ENCODE peak calls at places on chromosomes 6 and 20, in nine cellular contexts. One of them, this sample, is unnamed.

GRCh38 chr6:167401525-167402194 is 76.8 kb downstream of the TTLL2 start:
- DNase-seq in DMS53: peak
- DNase-seq in NCI-H1417: peak
- DNase-seq in iPS-NIHi11: peak
- DNase-seq in kidney epithelial cell: no peak
- DNase-seq in OCI-LY7: no peak
- DNase-seq in AML-193: no peak
- DNase-seq in NCI-H1092 treated with DMSO at 0.1 percent for 48 hours: peak
- DNase-seq in HEK293T: no peak
- DNase-seq in this sample: no peak

GRCh38 chr6:48765352-48765961 is 654.5 kb upstream of the PTCHD4 start:
- DNase-seq in DMS53: peak
- DNase-seq in NCI-H1417: peak
- DNase-seq in iPS-NIHi11: peak
- DNase-seq in kidney epithelial cell: peak
- DNase-seq in OCI-LY7: peak
- DNase-seq in AML-193: peak
- DNase-seq in NCI-H1092 treated with DMSO at 0.1 percent for 48 hours: peak
- DNase-seq in HEK293T: peak
- DNase-seq in this sample: no peak

GRCh38 chr20:57653910-57654309 is 33.7 kb upstream of the ZBP1 start:
- DNase-seq in DMS53: no peak
- DNase-seq in NCI-H1417: no peak
- DNase-seq in iPS-NIHi11: no peak
- DNase-seq in kidney epithelial cell: no peak
- DNase-seq in OCI-LY7: no peak
- DNase-seq in AML-193: no peak
- DNase-seq in NCI-H1092 treated with DMSO at 0.1 percent for 48 hours: no peak
- DNase-seq in HEK293T: no peak
- DNase-seq in this sample: no peak

GRCh38 chr20:5402903-5403531 is 86.3 kb upstream of the PROKR2 start:
- DNase-seq in DMS53: peak
- DNase-seq in NCI-H1417: peak
- DNase-seq in iPS-NIHi11: peak
- DNase-seq in kidney epithelial cell: no peak
- DNase-seq in OCI-LY7: peak
- DNase-seq in AML-193: peak
- DNase-seq in NCI-H1092 treated with DMSO at 0.1 percent for 48 hours: peak
- DNase-seq in HEK293T: peak
- DNase-seq in this sample: peak

GRCh38 chr20:13684566-13685222 is 46.0 kb upstream of the TASP1 start:
- DNase-seq in DMS53: no peak
- DNase-seq in NCI-H1417: no peak
- DNase-seq in iPS-NIHi11: no peak
- DNase-seq in kidney epithelial cell: no peak
- DNase-seq in OCI-LY7: peak
- DNase-seq in AML-193: no peak
- DNase-seq in NCI-H1092 treated with DMSO at 0.1 percent for 48 hours: no peak
- DNase-seq in HEK293T: no peak
- DNase-seq in this sample: no peak

GRCh38 chr6:168037856-168038255 is 40.4 kb downstream of the KIF25 start:
- DNase-seq in DMS53: peak
- DNase-seq in NCI-H1417: no peak
- DNase-seq in iPS-NIHi11: no peak
- DNase-seq in kidney epithelial cell: no peak
- DNase-seq in OCI-LY7: no peak
- DNase-seq in AML-193: no peak
- DNase-seq in NCI-H1092 treated with DMSO at 0.1 percent for 48 hours: no peak
- DNase-seq in HEK293T: no peak
- DNase-seq in this sample: no peak

GRCh38 chr6:108697646-108698161 is 137.0 kb downstream of the FOXO3 start:
- DNase-seq in DMS53: no peak
- DNase-seq in NCI-H1417: no peak
- DNase-seq in iPS-NIHi11: no peak
- DNase-seq in kidney epithelial cell: no peak
- DNase-seq in OCI-LY7: no peak
- DNase-seq in AML-193: no peak
- DNase-seq in NCI-H1092 treated with DMSO at 0.1 percent for 48 hours: no peak
- DNase-seq in HEK293T: no peak
- DNase-seq in this sample: no peak

GRCh38 chr20:3687655-3688054 is 5.8 kb upstream of the ADAM33 start:
- DNase-seq in DMS53: peak
- DNase-seq in NCI-H1417: peak
- DNase-seq in iPS-NIHi11: peak
- DNase-seq in kidney epithelial cell: peak
- DNase-seq in OCI-LY7: no peak
- DNase-seq in AML-193: no peak
- DNase-seq in NCI-H1092 treated with DMSO at 0.1 percent for 48 hours: no peak
- DNase-seq in HEK293T: peak
- DNase-seq in this sample: no peak

GRCh38 chr20:32970973-32971300 is 33.3 kb downstream of the SUN5 start:
- DNase-seq in DMS53: no peak
- DNase-seq in NCI-H1417: no peak
- DNase-seq in iPS-NIHi11: no peak
- DNase-seq in kidney epithelial cell: no peak
- DNase-seq in OCI-LY7: no peak
- DNase-seq in AML-193: no peak
- DNase-seq in NCI-H1092 treated with DMSO at 0.1 percent for 48 hours: no peak
- DNase-seq in HEK293T: no peak
- DNase-seq in this sample: no peak

GRCh38 chr20:24942679-24943078 is 6.4 kb upstream of the CST7 start:
- DNase-seq in DMS53: no peak
- DNase-seq in NCI-H1417: no peak
- DNase-seq in iPS-NIHi11: no peak
- DNase-seq in kidney epithelial cell: no peak
- DNase-seq in OCI-LY7: no peak
- DNase-seq in AML-193: no peak
- DNase-seq in NCI-H1092 treated with DMSO at 0.1 percent for 48 hours: no peak
- DNase-seq in HEK293T: no peak
- DNase-seq in this sample: no peak

GRCh38 chr6:164379786-164380185 is 929.6 kb downstream of the C6orf118 start:
- DNase-seq in DMS53: no peak
- DNase-seq in NCI-H1417: no peak
- DNase-seq in iPS-NIHi11: no peak
- DNase-seq in kidney epithelial cell: no peak
- DNase-seq in OCI-LY7: no peak
- DNase-seq in AML-193: no peak
- DNase-seq in NCI-H1092 treated with DMSO at 0.1 percent for 48 hours: no peak
- DNase-seq in HEK293T: no peak
- DNase-seq in this sample: no peak

GRCh38 chr6:34189806-34190503 is 44.1 kb upstream of the GRM4 start:
- DNase-seq in DMS53: peak
- DNase-seq in NCI-H1417: no peak
- DNase-seq in iPS-NIHi11: no peak
- DNase-seq in kidney epithelial cell: no peak
- DNase-seq in OCI-LY7: peak
- DNase-seq in AML-193: peak
- DNase-seq in NCI-H1092 treated with DMSO at 0.1 percent for 48 hours: no peak
- DNase-seq in HEK293T: no peak
- DNase-seq in this sample: no peak

GRCh38 chr6:6712258-6712978 is 123.9 kb downstream of the LY86 start:
- DNase-seq in DMS53: no peak
- DNase-seq in NCI-H1417: peak
- DNase-seq in iPS-NIHi11: peak
- DNase-seq in kidney epithelial cell: no peak
- DNase-seq in OCI-LY7: no peak
- DNase-seq in AML-193: peak
- DNase-seq in NCI-H1092 treated with DMSO at 0.1 percent for 48 hours: no peak
- DNase-seq in HEK293T: no peak
- DNase-seq in this sample: no peak

GRCh38 chr6:162468326-162468725 is 259.2 kb downstream of the PRKN start:
- DNase-seq in DMS53: no peak
- DNase-seq in NCI-H1417: no peak
- DNase-seq in iPS-NIHi11: no peak
- DNase-seq in kidney epithelial cell: no peak
- DNase-seq in OCI-LY7: no peak
- DNase-seq in AML-193: no peak
- DNase-seq in NCI-H1092 treated with DMSO at 0.1 percent for 48 hours: no peak
- DNase-seq in HEK293T: no peak
- DNase-seq in this sample: no peak

GRCh38 chr6:2639167-2639566 is 111.6 kb downstream of the MYLK4 start:
- DNase-seq in DMS53: no peak
- DNase-seq in NCI-H1417: no peak
- DNase-seq in iPS-NIHi11: no peak
- DNase-seq in kidney epithelial cell: no peak
- DNase-seq in OCI-LY7: no peak
- DNase-seq in AML-193: no peak
- DNase-seq in NCI-H1092 treated with DMSO at 0.1 percent for 48 hours: no peak
- DNase-seq in HEK293T: no peak
- DNase-seq in this sample: no peak

GRCh38 chr6:33277663-33278391 is 904 bp downstream of the B3GALT4 start:
- DNase-seq in DMS53: no peak
- DNase-seq in NCI-H1417: no peak
- DNase-seq in iPS-NIHi11: peak
- DNase-seq in kidney epithelial cell: no peak
- DNase-seq in OCI-LY7: peak
- DNase-seq in AML-193: no peak
- DNase-seq in NCI-H1092 treated with DMSO at 0.1 percent for 48 hours: no peak
- DNase-seq in HEK293T: no peak
- DNase-seq in this sample: no peak

GRCh38 chr20:22583773-22584629 is at the start of gene FOXA2:
- DNase-seq in DMS53: peak
- DNase-seq in NCI-H1417: peak
- DNase-seq in iPS-NIHi11: no peak
- DNase-seq in kidney epithelial cell: no peak
- DNase-seq in OCI-LY7: no peak
- DNase-seq in AML-193: no peak
- DNase-seq in NCI-H1092 treated with DMSO at 0.1 percent for 48 hours: peak
- DNase-seq in HEK293T: peak
- DNase-seq in this sample: no peak

GRCh38 chr20:23889775-23890187 is 10.2 kb upstream of the CST5 start:
- DNase-seq in DMS53: peak
- DNase-seq in NCI-H1417: peak
- DNase-seq in iPS-NIHi11: peak
- DNase-seq in kidney epithelial cell: peak
- DNase-seq in OCI-LY7: peak
- DNase-seq in AML-193: peak
- DNase-seq in NCI-H1092 treated with DMSO at 0.1 percent for 48 hours: peak
- DNase-seq in HEK293T: peak
- DNase-seq in this sample: no peak

GRCh38 chr6:17418281-17419188 is 25.1 kb downstream of the CAP2 start:
- DNase-seq in DMS53: no peak
- DNase-seq in NCI-H1417: no peak
- DNase-seq in iPS-NIHi11: no peak
- DNase-seq in kidney epithelial cell: no peak
- DNase-seq in OCI-LY7: no peak
- DNase-seq in AML-193: no peak
- DNase-seq in NCI-H1092 treated with DMSO at 0.1 percent for 48 hours: no peak
- DNase-seq in HEK293T: no peak
- DNase-seq in this sample: no peak

GRCh38 chr6:29723666-29724588 is 693 bp downstream of the HLA-F start:
- DNase-seq in DMS53: peak
- DNase-seq in NCI-H1417: no peak
- DNase-seq in iPS-NIHi11: peak
- DNase-seq in kidney epithelial cell: no peak
- DNase-seq in OCI-LY7: peak
- DNase-seq in AML-193: no peak
- DNase-seq in NCI-H1092 treated with DMSO at 0.1 percent for 48 hours: no peak
- DNase-seq in HEK293T: peak
- DNase-seq in this sample: peak

GRCh38 chr20:57577679-57578475 is 17.0 kb downstream of the PCK1 start:
- DNase-seq in DMS53: no peak
- DNase-seq in NCI-H1417: no peak
- DNase-seq in iPS-NIHi11: no peak
- DNase-seq in kidney epithelial cell: no peak
- DNase-seq in OCI-LY7: no peak
- DNase-seq in AML-193: no peak
- DNase-seq in NCI-H1092 treated with DMSO at 0.1 percent for 48 hours: no peak
- DNase-seq in HEK293T: no peak
- DNase-seq in this sample: no peak

GRCh38 chr6:18362058-18362561 is 25.0 kb upstream of the RNF144B start:
- DNase-seq in DMS53: no peak
- DNase-seq in NCI-H1417: no peak
- DNase-seq in iPS-NIHi11: no peak
- DNase-seq in kidney epithelial cell: peak
- DNase-seq in OCI-LY7: peak
- DNase-seq in AML-193: no peak
- DNase-seq in NCI-H1092 treated with DMSO at 0.1 percent for 48 hours: no peak
- DNase-seq in HEK293T: no peak
- DNase-seq in this sample: no peak

GRCh38 chr20:32585011-32585518 is at the start of gene NOL4L:
- DNase-seq in DMS53: peak
- DNase-seq in NCI-H1417: peak
- DNase-seq in iPS-NIHi11: peak
- DNase-seq in kidney epithelial cell: no peak
- DNase-seq in OCI-LY7: peak
- DNase-seq in AML-193: peak
- DNase-seq in NCI-H1092 treated with DMSO at 0.1 percent for 48 hours: peak
- DNase-seq in HEK293T: peak
- DNase-seq in this sample: no peak

GRCh38 chr6:166494757-166495486 is 91.6 kb downstream of the RAMACL start:
- DNase-seq in DMS53: no peak
- DNase-seq in NCI-H1417: no peak
- DNase-seq in iPS-NIHi11: no peak
- DNase-seq in kidney epithelial cell: no peak
- DNase-seq in OCI-LY7: no peak
- DNase-seq in AML-193: no peak
- DNase-seq in NCI-H1092 treated with DMSO at 0.1 percent for 48 hours: no peak
- DNase-seq in HEK293T: no peak
- DNase-seq in this sample: no peak

GRCh38 chr20:48933017-48933766 is 11.7 kb downstream of the ARFGEF2 start:
- DNase-seq in DMS53: no peak
- DNase-seq in NCI-H1417: peak
- DNase-seq in iPS-NIHi11: no peak
- DNase-seq in kidney epithelial cell: no peak
- DNase-seq in OCI-LY7: no peak
- DNase-seq in AML-193: no peak
- DNase-seq in NCI-H1092 treated with DMSO at 0.1 percent for 48 hours: no peak
- DNase-seq in HEK293T: no peak
- DNase-seq in this sample: no peak

GRCh38 chr20:19885981-19886665 is 128.1 kb downstream of the RIN2 start:
- DNase-seq in DMS53: peak
- DNase-seq in NCI-H1417: no peak
- DNase-seq in iPS-NIHi11: no peak
- DNase-seq in kidney epithelial cell: no peak
- DNase-seq in OCI-LY7: no peak
- DNase-seq in AML-193: no peak
- DNase-seq in NCI-H1092 treated with DMSO at 0.1 percent for 48 hours: peak
- DNase-seq in HEK293T: no peak
- DNase-seq in this sample: no peak

GRCh38 chr6:128807577-128807976 is 75.4 kb upstream of the LAMA2 start:
- DNase-seq in DMS53: peak
- DNase-seq in NCI-H1417: peak
- DNase-seq in iPS-NIHi11: peak
- DNase-seq in kidney epithelial cell: peak
- DNase-seq in OCI-LY7: peak
- DNase-seq in AML-193: peak
- DNase-seq in NCI-H1092 treated with DMSO at 0.1 percent for 48 hours: no peak
- DNase-seq in HEK293T: peak
- DNase-seq in this sample: no peak

GRCh38 chr6:114096553-114097172 is 125.7 kb upstream of the HDAC2 start:
- DNase-seq in DMS53: peak
- DNase-seq in NCI-H1417: peak
- DNase-seq in iPS-NIHi11: peak
- DNase-seq in kidney epithelial cell: no peak
- DNase-seq in OCI-LY7: peak
- DNase-seq in AML-193: peak
- DNase-seq in NCI-H1092 treated with DMSO at 0.1 percent for 48 hours: peak
- DNase-seq in HEK293T: peak
- DNase-seq in this sample: no peak

GRCh38 chr6:26311012-26311384 is 54.0 kb upstream of the BTN3A2 start:
- DNase-seq in DMS53: peak
- DNase-seq in NCI-H1417: peak
- DNase-seq in iPS-NIHi11: no peak
- DNase-seq in kidney epithelial cell: no peak
- DNase-seq in OCI-LY7: peak
- DNase-seq in AML-193: no peak
- DNase-seq in NCI-H1092 treated with DMSO at 0.1 percent for 48 hours: peak
- DNase-seq in HEK293T: no peak
- DNase-seq in this sample: no peak

This sample was measured in GM18507.